ENCODE peak calls at places on chromosomes 6 and 20, in seven cellular contexts. C is endothelial cell, T is non-pigmented ciliary epithelial cell, Q is astrocyte of the hippocampus, E is ELR, I is D341Med, P is ACHN. U is an unnamed sample.

GRCh38 chr6:37622639-37623038 is 75.0 kb downstream of the MDGA1 start:
- DNase-seq in C (no peak), T (no peak), Q (no peak), E (no peak), I (no peak), P (no peak), U (no peak)

GRCh38 chr20:49676581-49677291 is 36.9 kb downstream of the B4GALT5 start:
- DNase-seq in C (no peak), T (peak), Q (peak), E (peak), I (no peak), P (peak), U (peak)

GRCh38 chr6:149646599-149646998 is 1.9 kb downstream of the KATNA1 start:
- DNase-seq in C (no peak), T (no peak), Q (no peak), E (no peak), I (no peak), P (no peak), U (no peak)

GRCh38 chr20:20887593-20888272 is 175.3 kb upstream of the RALGAPA2 start:
- DNase-seq in C (no peak), T (no peak), Q (no peak), E (no peak), I (no peak), P (no peak), U (no peak)

GRCh38 chr6:122033564-122034181 is 365.8 kb upstream of the HSF2 start:
- DNase-seq in C (no peak), T (no peak), Q (peak), E (peak), I (peak), P (peak), U (peak)

GRCh38 chr6:12844284-12845223 is 128.0 kb downstream of the PHACTR1 start:
- DNase-seq in C (no peak), T (no peak), Q (peak), E (peak), I (peak), P (peak), U (peak)

GRCh38 chr6:79984261-79984660 is 20.2 kb upstream of the TTK start:
- DNase-seq in C (no peak), T (no peak), Q (peak), E (peak), I (no peak), P (peak), U (peak)

GRCh38 chr20:3420211-3420707 is 12.8 kb upstream of the DNAAF9 start:
- DNase-seq in C (no peak), T (no peak), Q (no peak), E (peak), I (no peak), P (no peak), U (peak)

GRCh38 chr20:33796263-33796906 is 14.8 kb upstream of the CHMP4B start:
- DNase-seq in C (no peak), T (no peak), Q (no peak), E (no peak), I (no peak), P (no peak), U (no peak)

GRCh38 chr6:13470240-13471140 is 16.9 kb downstream of the GFOD1 start:
- DNase-seq in C (no peak), T (no peak), Q (peak), E (no peak), I (peak), P (no peak), U (peak)

GRCh38 chr6:27188206-27188884 is 59.2 kb upstream of the PRSS16 start:
- DNase-seq in C (peak), T (no peak), Q (peak), E (peak), I (peak), P (peak), U (peak)

GRCh38 chr20:19828233-19828632 is 70.2 kb downstream of the RIN2 start:
- DNase-seq in C (no peak), T (no peak), Q (peak), E (peak), I (no peak), P (peak), U (peak)

GRCh38 chr6:2669067-2669710 is 81.5 kb downstream of the MYLK4 start:
- DNase-seq in C (no peak), T (no peak), Q (peak), E (no peak), I (no peak), P (no peak), U (no peak)

GRCh38 chr6:89520730-89521129 is 87.8 kb downstream of the ANKRD6 start:
- DNase-seq in C (no peak), T (no peak), Q (no peak), E (no peak), I (no peak), P (no peak), U (no peak)

GRCh38 chr6:45513331-45513730 is 135.6 kb upstream of the SUPT3H start:
- DNase-seq in C (no peak), T (no peak), Q (peak), E (no peak), I (no peak), P (no peak), U (no peak)

GRCh38 chr20:19411811-19412210 is 199.4 kb downstream of the SLC24A3 start:
- DNase-seq in C (no peak), T (no peak), Q (no peak), E (no peak), I (no peak), P (no peak), U (no peak)

GRCh38 chr6:31094389-31094881 is 17.9 kb downstream of the C6orf15 start:
- DNase-seq in C (no peak), T (no peak), Q (no peak), E (no peak), I (no peak), P (no peak), U (peak)

GRCh38 chr6:134015719-134016557 is 36.5 kb downstream of the SLC2A12 start:
- DNase-seq in C (no peak), T (no peak), Q (no peak), E (no peak), I (no peak), P (no peak), U (no peak)

GRCh38 chr20:48892849-48893352 is 28.6 kb upstream of the ARFGEF2 start:
- DNase-seq in C (no peak), T (no peak), Q (no peak), E (no peak), I (no peak), P (no peak), U (no peak)

GRCh38 chr20:4913147-4913546 is 88.2 kb downstream of the SLC23A2 start:
- DNase-seq in C (no peak), T (no peak), Q (no peak), E (no peak), I (no peak), P (no peak), U (no peak)

GRCh38 chr20:53748821-53749402 is 155.3 kb upstream of the ZNF217 start:
- DNase-seq in C (no peak), T (no peak), Q (peak), E (peak), I (no peak), P (peak), U (peak)

GRCh38 chr20:46784450-46785127 is 75.1 kb downstream of the SLC2A10 start:
- DNase-seq in C (no peak), T (peak), Q (peak), E (peak), I (no peak), P (no peak), U (peak)

GRCh38 chr6:25427549-25427948 is 148.4 kb downstream of the CARMIL1 start:
- DNase-seq in C (no peak), T (no peak), Q (no peak), E (no peak), I (no peak), P (no peak), U (no peak)

GRCh38 chr20:24579475-24579874 is 110.0 kb downstream of the SYNDIG1 start:
- DNase-seq in C (no peak), T (no peak), Q (no peak), E (no peak), I (no peak), P (no peak), U (no peak)

GRCh38 chr6:33317418-33317667 is 201 bp downstream of the ZBTB22 start:
- DNase-seq in C (no peak), T (no peak), Q (no peak), E (no peak), I (peak), P (no peak), U (no peak)

GRCh38 chr20:38918172-38918571 is 8.0 kb upstream of the FAM83D start:
- DNase-seq in C (no peak), T (no peak), Q (no peak), E (no peak), I (no peak), P (no peak), U (no peak)

GRCh38 chr6:42984924-42985475 is 630 bp downstream of the PPP2R5D start:
- DNase-seq in C (peak), T (no peak), Q (peak), E (peak), I (peak), P (no peak), U (peak)

GRCh38 chr20:50110141-50111047 is 2.6 kb downstream of the UBE2V1 start:
- DNase-seq in C (peak), T (no peak), Q (peak), E (peak), I (no peak), P (no peak), U (peak)

GRCh38 chr6:39113788-39114187 is 1.2 kb downstream of the SAYSD1 start:
- DNase-seq in C (no peak), T (no peak), Q (no peak), E (no peak), I (no peak), P (no peak), U (no peak)

GRCh38 chr6:138795809-138796469 is at the start of gene ECT2L:
- DNase-seq in C (peak), T (no peak), Q (peak), E (peak), I (no peak), P (no peak), U (peak)

GRCh38 chr6:11273406-11274065 is 41.1 kb upstream of the NEDD9 start:
- DNase-seq in C (no peak), T (no peak), Q (no peak), E (no peak), I (no peak), P (no peak), U (no peak)

GRCh38 chr6:169700296-169700695 is 1.5 kb downstream of the WDR27 start:
- DNase-seq in C (no peak), T (no peak), Q (peak), E (no peak), I (no peak), P (peak), U (peak)

GRCh38 chr20:19512886-19513285 is 245.2 kb upstream of the RIN2 start:
- DNase-seq in C (no peak), T (no peak), Q (no peak), E (no peak), I (no peak), P (no peak), U (no peak)